ENCODE peak calls at places on chromosomes 11 and 22, in five cellular contexts. G, E, S, Y and J are unnamed samples.

GRCh38 chr11:94525933-94526332 is 13.7 kb downstream of the C11orf97 start:
- DNase-seq in G (no peak), E (peak; percentile 57), S (no peak), Y (peak; percentile 74), J (peak; percentile 82)

GRCh38 chr11:81804858-81805257 is 928.8 kb downstream of the FAM181B start:
- DNase-seq in S (no peak), Y (no peak), E (no peak), G (no peak), J (no peak)

GRCh38 chr11:115613986-115614625 is 109.9 kb upstream of the CADM1 start:
- DNase-seq in E (no peak), Y (peak; percentile 90), S (no peak), G (peak; percentile 42), J (no peak)

GRCh38 chr11:26319906-26320305 is 12.0 kb upstream of the ANO3 start:
- DNase-seq in S (no peak), E (peak; percentile 55), G (no peak), Y (no peak), J (no peak)

GRCh38 chr11:121723261-121723741 is 270.5 kb upstream of the SORL1-AS1 start:
- DNase-seq in S (no peak), Y (no peak), G (no peak), E (peak; percentile 37), J (no peak)

GRCh38 chr11:44954051-44954906 is 3.6 kb upstream of the TP53I11 start:
- DNase-seq in G (no peak), S (no peak), Y (no peak), E (no peak), J (no peak)

GRCh38 chr11:111729441-111729840 is 36.7 kb downstream of the PPP2R1B start:
- DNase-seq in Y (peak; percentile 43), S (no peak), E (no peak), G (no peak), J (no peak)

GRCh38 chr11:87628161-87628560 is 547.1 kb downstream of the RAB38 start:
- DNase-seq in Y (no peak), S (no peak), G (no peak), E (peak; percentile 33), J (no peak)

GRCh38 chr11:14542384-14542783 is 22.2 kb upstream of the PSMA1 start:
- DNase-seq in E (no peak), Y (no peak), S (no peak), G (no peak), J (no peak)

GRCh38 chr11:38169286-38169685 is 1571.2 kb upstream of the RAG2 start:
- DNase-seq in S (no peak), Y (peak; percentile 2), G (no peak), E (no peak), J (no peak)

GRCh38 chr11:134734894-134735293 is 322.9 kb upstream of the B3GAT1 start:
- DNase-seq in Y (no peak), E (no peak), S (no peak), G (no peak), J (no peak)

GRCh38 chr11:5992604-5993251 is 5.9 kb upstream of the OR52L1 start:
- DNase-seq in G (peak; percentile 37), E (peak; percentile 44), S (no peak), Y (peak; percentile 7), J (no peak)

GRCh38 chr11:12224537-12224893 is 114.1 kb downstream of the MICAL2 start:
- DNase-seq in S (peak; percentile 89), G (no peak), E (no peak), Y (peak; percentile 94), J (peak; percentile 84)

GRCh38 chr22:28014141-28015055 is 95.3 kb upstream of the PITPNB start:
- DNase-seq in Y (no peak), G (no peak), S (no peak), E (peak; percentile 83), J (peak; percentile 61)

GRCh38 chr11:68996376-68997123 is 15.8 kb upstream of the MRGPRD start:
- DNase-seq in Y (no peak), E (no peak), S (no peak), G (no peak), J (peak; percentile 55)

GRCh38 chr11:113014262-113014661 is 53.0 kb downstream of the NCAM1 start:
- DNase-seq in E (no peak), G (no peak), S (no peak), Y (no peak), J (no peak)

GRCh38 chr22:31244943-31245451 is 32.9 kb downstream of the LIMK2 start:
- DNase-seq in E (no peak), Y (no peak), G (no peak), S (no peak), J (no peak)

GRCh38 chr22:20247010-20247505 is 21.1 kb downstream of the RTN4R start:
- DNase-seq in G (no peak), S (no peak), Y (peak; percentile 39), E (no peak), J (no peak)

GRCh38 chr22:44931077-44931540 is 78.7 kb downstream of the PHF21B start:
- DNase-seq in G (no peak), E (no peak), Y (peak; percentile 29), S (no peak), J (no peak)

GRCh38 chr11:86629070-86629706 is 43.2 kb downstream of the ME3 start:
- DNase-seq in E (no peak), G (no peak), Y (peak; percentile 66), S (no peak), J (no peak)

GRCh38 chr11:61555051-61555969 is 25.6 kb downstream of the SYT7 start:
- DNase-seq in E (peak; percentile 88), Y (no peak), G (no peak), S (no peak), J (no peak)

GRCh38 chr11:15852179-15852578 is 504.2 kb downstream of the SOX6 start:
- DNase-seq in S (no peak), Y (peak; percentile 35), E (no peak), G (peak; percentile 27), J (no peak)

GRCh38 chr11:117511981-117512448 is 184.4 kb downstream of the CEP164 start:
- DNase-seq in Y (no peak), S (no peak), G (no peak), E (no peak), J (no peak)

GRCh38 chr22:46791201-46791731 is 28.8 kb downstream of the TBC1D22A start:
- DNase-seq in Y (peak; percentile 83), S (peak; percentile 74), G (no peak), E (no peak), J (no peak)

GRCh38 chr11:32920570-32920969 is 28.0 kb downstream of the QSER1 start:
- DNase-seq in Y (no peak), G (no peak), E (no peak), S (no peak), J (no peak)

GRCh38 chr11:15724611-15725010 is 609.9 kb downstream of the INSC start:
- DNase-seq in Y (peak; percentile 67), G (no peak), S (no peak), E (no peak), J (no peak)

GRCh38 chr11:85912414-85912813 is 57.2 kb downstream of the CCDC83 start:
- DNase-seq in G (no peak), Y (no peak), S (no peak), E (no peak), J (no peak)

GRCh38 chr11:69471329-69472052 is 10.0 kb upstream of the LINC01488 start:
- DNase-seq in S (no peak), Y (peak; percentile 61), E (peak; percentile 90), G (no peak), J (no peak)

GRCh38 chr22:27088026-27088425 is 430.6 kb downstream of the MIAT start:
- DNase-seq in S (no peak), G (no peak), Y (peak; percentile 39), E (no peak), J (no peak)

GRCh38 chr11:75554258-75555022 is 7.6 kb upstream of the SERPINH1 start:
- DNase-seq in S (no peak), E (peak; percentile 91), G (no peak), Y (peak; percentile 100), J (peak; percentile 85)

GRCh38 chr22:49198705-49199084 is 629.0 kb downstream of the BRD1 start:
- DNase-seq in S (no peak), G (no peak), Y (no peak), E (no peak), J (peak; percentile 34)

GRCh38 chr22:49095366-49095765 is 732.3 kb downstream of the BRD1 start:
- DNase-seq in E (no peak), S (no peak), G (no peak), Y (no peak), J (no peak)

GRCh38 chr11:133239530-133239929 is 292.8 kb downstream of the OPCML start:
- DNase-seq in G (no peak), S (no peak), Y (no peak), E (peak; percentile 13), J (no peak)

GRCh38 chr22:41780714-41781507 is 19.6 kb upstream of the CCDC134 start:
- DNase-seq in G (no peak), Y (peak; percentile 63), S (peak; percentile 77), E (no peak), J (peak; percentile 77)

DNA sequence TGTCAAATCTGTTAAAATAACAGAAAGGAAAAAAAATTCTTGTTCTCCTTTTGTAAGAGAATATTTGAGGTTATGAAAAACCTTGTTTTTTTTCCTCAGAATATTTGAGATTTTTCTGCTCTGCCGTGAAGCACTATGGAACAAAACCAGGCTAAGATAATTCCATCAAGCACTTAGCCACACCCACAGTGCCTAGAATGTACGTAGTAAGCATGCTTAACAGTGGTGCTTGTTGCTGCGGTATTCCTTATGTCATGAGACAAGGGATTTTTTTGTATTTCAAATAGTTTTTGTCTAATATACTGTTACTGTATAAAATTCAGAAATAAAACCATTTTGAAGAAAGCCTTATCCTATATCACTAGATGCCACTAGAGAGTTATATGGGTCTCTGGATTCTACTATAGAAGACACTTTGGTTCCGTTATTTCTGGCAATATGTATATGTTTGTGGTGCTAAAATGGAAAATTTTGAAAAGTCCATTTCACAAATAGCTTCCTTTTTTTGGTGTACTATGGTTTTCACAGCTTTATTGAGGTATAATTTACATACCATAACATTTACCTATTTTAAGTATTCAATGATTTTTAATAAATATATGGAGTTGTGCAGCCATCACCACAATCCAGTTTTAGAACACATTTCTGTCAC is 23.7 kb downstream of the PDHX start:
- DNase-seq in Y (peak; percentile 33), G (no peak), S (no peak), E (no peak), J (no peak)
- TF ChIP-seq CTCF in Y (no peak), G (peak; percentile 20), S (no peak), E (no peak), J (no peak)

GRCh38 chr11:2649848-2650247 is 49.9 kb downstream of the KCNQ1OT1 start:
- DNase-seq in E (no peak), S (no peak), Y (no peak), G (no peak), J (no peak)
- H3K9me3 ChIP-seq in E (peaks cover 42% of the 10 kb centered on the region), S (peaks cover 13% of the 10 kb centered on the region), Y (peaks cover 71% of the 10 kb centered on the region), G (peaks cover 98% of the 10 kb centered on the region), J (peaks cover 19% of the 10 kb centered on the region)

GRCh38 chr22:36184433-36185035 is 17.1 kb downstream of the APOL4 start:
- DNase-seq in E (no peak), S (no peak), G (no peak), Y (no peak), J (no peak)
- H3K4me3 ChIP-seq in E (no peak overlapping the region), S (no peak overlapping the region), G (no peak overlapping the region), Y (no peak overlapping the region), J (no peak overlapping the region)

GRCh38 chr22:22711532-22711913 is 67.1 kb downstream of the GGTLC2 start:
- DNase-seq in G (no peak), S (no peak), Y (no peak), E (no peak), J (no peak)

GRCh38 chr22:22712666-22713365 is 68.4 kb downstream of the GGTLC2 start:
- DNase-seq in S (no peak), E (no peak), G (no peak), Y (no peak), J (no peak)

GRCh38 chr22:22712092-22712658 is 67.8 kb downstream of the GGTLC2 start:
- DNase-seq in E (no peak), G (no peak), Y (no peak), S (no peak), J (no peak)

GRCh38 chr22:22710719-22711531 is 66.5 kb downstream of the GGTLC2 start:
- DNase-seq in E (peak; percentile 61), G (peak; percentile 37), Y (peak; percentile 17), S (peak; percentile 77), J (peak; percentile 84)

GRCh38 chr22:22709719-22710445 is 65.5 kb downstream of the GGTLC2 start:
- DNase-seq in G (peak; percentile 43), Y (no peak), E (peak; percentile 67), S (no peak), J (no peak)
- TF ChIP-seq CTCF in G (no peak), Y (peak; percentile 35), E (peak; percentile 61), S (no peak), J (no peak)